ENCODE peak calls at places on chromosomes 7 and 10, in ten cellular contexts. One of them, this sample, is unnamed.

GRCh38 chr7:28005075-28005847 is 175.3 kb downstream of the JAZF1 start:
- DNase-seq in HFF-Myc: no peak
- DNase-seq in HS-5: no peak
- DNase-seq in GM06990: no peak
- DNase-seq in fibroblast of villous mesenchyme: peak
- DNase-seq in stimulated activated CD4-positive, alpha-beta T cell treated with anti-CD3 and anti-CD28 coated beads, Interleukin-2, amount 100 ng/mL, for 24 hours: no peak
- DNase-seq in activated CD4-positive, alpha-beta T cell treated with anti-CD3 and anti-CD28 coated beads for 36 hours: no peak
- DNase-seq in NCI-H1105: no peak
- DNase-seq in ELF-1: peak
- DNase-seq in GM19239: no peak
- DNase-seq in this sample: no peak

GRCh38 chr7:149860821-149861727 is 12.7 kb upstream of the ATP6V0E2 start:
- DNase-seq in fibroblast of villous mesenchyme: no peak
- DNase-seq in GM19239: no peak
- DNase-seq in GM06990: no peak
- DNase-seq in HFF-Myc: no peak
- DNase-seq in stimulated activated CD4-positive, alpha-beta T cell treated with anti-CD3 and anti-CD28 coated beads, Interleukin-2, amount 100 ng/mL, for 24 hours: peak
- DNase-seq in NCI-H1105: no peak
- DNase-seq in ELF-1: peak
- DNase-seq in activated CD4-positive, alpha-beta T cell treated with anti-CD3 and anti-CD28 coated beads for 36 hours: peak
- DNase-seq in HS-5: no peak
- DNase-seq in this sample: no peak

GRCh38 chr7:132249591-132249971 is 326.7 kb downstream of the PLXNA4 start:
- DNase-seq in fibroblast of villous mesenchyme: no peak
- DNase-seq in stimulated activated CD4-positive, alpha-beta T cell treated with anti-CD3 and anti-CD28 coated beads, Interleukin-2, amount 100 ng/mL, for 24 hours: no peak
- DNase-seq in activated CD4-positive, alpha-beta T cell treated with anti-CD3 and anti-CD28 coated beads for 36 hours: no peak
- DNase-seq in GM06990: no peak
- DNase-seq in ELF-1: peak
- DNase-seq in HFF-Myc: no peak
- DNase-seq in NCI-H1105: no peak
- DNase-seq in GM19239: no peak
- DNase-seq in HS-5: no peak
- DNase-seq in this sample: no peak

GRCh38 chr10:86888585-86889381 is 68.6 kb downstream of the MMRN2 start:
- DNase-seq in HS-5: peak
- DNase-seq in HFF-Myc: peak
- DNase-seq in GM06990: peak
- DNase-seq in activated CD4-positive, alpha-beta T cell treated with anti-CD3 and anti-CD28 coated beads for 36 hours: no peak
- DNase-seq in NCI-H1105: no peak
- DNase-seq in stimulated activated CD4-positive, alpha-beta T cell treated with anti-CD3 and anti-CD28 coated beads, Interleukin-2, amount 100 ng/mL, for 24 hours: no peak
- DNase-seq in GM19239: peak
- DNase-seq in ELF-1: no peak
- DNase-seq in fibroblast of villous mesenchyme: peak
- DNase-seq in this sample: peak

GRCh38 chr7:114864278-114864677 is 57.6 kb upstream of the MDFIC start:
- DNase-seq in GM06990: no peak
- DNase-seq in stimulated activated CD4-positive, alpha-beta T cell treated with anti-CD3 and anti-CD28 coated beads, Interleukin-2, amount 100 ng/mL, for 24 hours: no peak
- DNase-seq in NCI-H1105: no peak
- DNase-seq in HFF-Myc: peak
- DNase-seq in HS-5: peak
- DNase-seq in GM19239: no peak
- DNase-seq in fibroblast of villous mesenchyme: peak
- DNase-seq in ELF-1: no peak
- DNase-seq in activated CD4-positive, alpha-beta T cell treated with anti-CD3 and anti-CD28 coated beads for 36 hours: no peak
- DNase-seq in this sample: no peak

GRCh38 chr10:86283466-86284287 is 82.9 kb downstream of the GRID1 start:
- DNase-seq in HFF-Myc: no peak
- DNase-seq in GM19239: no peak
- DNase-seq in ELF-1: no peak
- DNase-seq in stimulated activated CD4-positive, alpha-beta T cell treated with anti-CD3 and anti-CD28 coated beads, Interleukin-2, amount 100 ng/mL, for 24 hours: no peak
- DNase-seq in NCI-H1105: no peak
- DNase-seq in HS-5: no peak
- DNase-seq in GM06990: no peak
- DNase-seq in activated CD4-positive, alpha-beta T cell treated with anti-CD3 and anti-CD28 coated beads for 36 hours: no peak
- DNase-seq in fibroblast of villous mesenchyme: no peak
- DNase-seq in this sample: no peak

GRCh38 chr7:12982178-12982577 is 294.7 kb downstream of the ARL4A start:
- DNase-seq in HS-5: no peak
- DNase-seq in GM19239: no peak
- DNase-seq in GM06990: no peak
- DNase-seq in ELF-1: no peak
- DNase-seq in activated CD4-positive, alpha-beta T cell treated with anti-CD3 and anti-CD28 coated beads for 36 hours: no peak
- DNase-seq in NCI-H1105: no peak
- DNase-seq in fibroblast of villous mesenchyme: no peak
- DNase-seq in stimulated activated CD4-positive, alpha-beta T cell treated with anti-CD3 and anti-CD28 coated beads, Interleukin-2, amount 100 ng/mL, for 24 hours: no peak
- DNase-seq in HFF-Myc: no peak
- DNase-seq in this sample: no peak

GRCh38 chr7:129741743-129742213 is 130.3 kb downstream of the NRF1 start:
- DNase-seq in HFF-Myc: no peak
- DNase-seq in HS-5: no peak
- DNase-seq in ELF-1: no peak
- DNase-seq in NCI-H1105: peak
- DNase-seq in GM19239: no peak
- DNase-seq in stimulated activated CD4-positive, alpha-beta T cell treated with anti-CD3 and anti-CD28 coated beads, Interleukin-2, amount 100 ng/mL, for 24 hours: no peak
- DNase-seq in fibroblast of villous mesenchyme: no peak
- DNase-seq in activated CD4-positive, alpha-beta T cell treated with anti-CD3 and anti-CD28 coated beads for 36 hours: no peak
- DNase-seq in GM06990: no peak
- DNase-seq in this sample: no peak

GRCh38 chr10:1199897-1200721 is 143.9 kb downstream of the WDR37 start:
- DNase-seq in GM19239: no peak
- DNase-seq in stimulated activated CD4-positive, alpha-beta T cell treated with anti-CD3 and anti-CD28 coated beads, Interleukin-2, amount 100 ng/mL, for 24 hours: no peak
- DNase-seq in HFF-Myc: no peak
- DNase-seq in ELF-1: no peak
- DNase-seq in NCI-H1105: no peak
- DNase-seq in activated CD4-positive, alpha-beta T cell treated with anti-CD3 and anti-CD28 coated beads for 36 hours: no peak
- DNase-seq in GM06990: no peak
- DNase-seq in HS-5: no peak
- DNase-seq in fibroblast of villous mesenchyme: no peak
- DNase-seq in this sample: no peak

This sample was measured in GM13976.